ENCODE peak calls at places on chromosomes 5 and 9, in ten cellular contexts. W is prostate gland, C is dorsolateral prefrontal cortex, B is hepatocyte, S is gastrocnemius medialis, Q is ovary, X is neural progenitor cell, U is right lobe of liver, D is spleen, F is Peyer's patch. Y is an unnamed sample. For H3K27me3, the result is how much of the 10 kb centered on the place peaks cover.

GRCh38 chr9:6715755-6716643 is 41.8 kb upstream of the KDM4C start:
- DNase-seq in X (no peak), S (peak), W (peak), D (peak), F (peak), U (peak), B (peak), Q (peak), C (peak), Y (peak)

GRCh38 chr5:144742376-144742775 is 571.7 kb downstream of the KCTD16 start:
- DNase-seq in W (no peak), Q (no peak), C (no peak), S (no peak), F (no peak), D (no peak), X (peak), U (no peak), B (no peak), Y (no peak)

GRCh38 chr9:33718987-33719386 is 76.4 kb upstream of the PRSS3 start:
- DNase-seq in F (no peak), D (no peak), U (no peak), B (no peak), C (no peak), W (no peak), X (no peak), S (peak), Q (no peak), Y (no peak)

GRCh38 chr5:128534729-128535128 is 3.3 kb downstream of the FBN2 start:
- DNase-seq in U (no peak), D (no peak), S (no peak), X (no peak), C (no peak), W (no peak), Q (no peak), F (no peak), B (peak), Y (no peak)

GRCh38 chr9:111559000-111559610 is 34.1 kb downstream of the ZNF483 start:
- DNase-seq in X (no peak), B (peak), W (no peak), C (no peak), D (no peak), F (peak), S (no peak), U (peak), Q (no peak), Y (no peak)

GRCh38 chr5:54681036-54681435 is 163.5 kb downstream of the SNX18 start:
- DNase-seq in Q (no peak), B (no peak), U (no peak), D (no peak), S (no peak), F (no peak), C (no peak), X (no peak), W (no peak), Y (no peak)

GRCh38 chr5:2748841-2749513 is 2.5 kb downstream of the IRX2 start:
- DNase-seq in F (no peak), Q (no peak), W (no peak), S (no peak), C (no peak), B (no peak), D (no peak), X (no peak), U (no peak), Y (no peak)

GRCh38 chr5:122984425-122984824 is 52.1 kb downstream of the PPIC start:
- DNase-seq in Q (no peak), D (no peak), B (no peak), U (no peak), F (no peak), S (no peak), X (no peak), C (no peak), W (no peak), Y (no peak)

GRCh38 chr9:87657190-87657589 is 68.7 kb upstream of the CTSL start:
- DNase-seq in X (no peak), C (no peak), Q (no peak), U (no peak), F (no peak), W (no peak), D (no peak), S (peak), B (no peak), Y (no peak)

GRCh38 chr5:138276402-138277054 is 2.1 kb upstream of the GFRA3 start:
- DNase-seq in B (peak), F (no peak), Q (no peak), S (no peak), X (no peak), D (no peak), U (peak), C (no peak), W (peak), Y (no peak)

GRCh38 chr9:89204811-89205210 is 26.2 kb upstream of the SHC3 start:
- DNase-seq in X (no peak), C (no peak), S (no peak), B (no peak), Q (no peak), U (no peak), F (peak), W (no peak), D (no peak), Y (no peak)

GRCh38 chr9:4375424-4376195 is 75.7 kb upstream of the GLIS3 start:
- DNase-seq in W (peak), B (peak), D (no peak), X (peak), C (no peak), F (no peak), U (no peak), S (no peak), Q (no peak), Y (no peak)

GRCh38 chr5:93141969-93142368 is 439.1 kb downstream of the NR2F1-AS1 start:
- DNase-seq in X (no peak), F (no peak), B (no peak), D (no peak), Q (no peak), S (no peak), U (no peak), W (no peak), C (no peak), Y (no peak)

GRCh38 chr5:180122875-180123274 is 51.3 kb upstream of the RNF130 start:
- DNase-seq in X (no peak), U (no peak), S (no peak), D (no peak), F (no peak), Q (no peak), C (no peak), W (no peak), B (no peak), Y (no peak)

GRCh38 chr5:149317281-149318048 is 27.8 kb upstream of the GRPEL2 start:
- DNase-seq in Q (no peak), D (no peak), W (no peak), C (no peak), U (no peak), X (peak), B (peak), S (no peak), F (peak), Y (no peak)

DNA sequence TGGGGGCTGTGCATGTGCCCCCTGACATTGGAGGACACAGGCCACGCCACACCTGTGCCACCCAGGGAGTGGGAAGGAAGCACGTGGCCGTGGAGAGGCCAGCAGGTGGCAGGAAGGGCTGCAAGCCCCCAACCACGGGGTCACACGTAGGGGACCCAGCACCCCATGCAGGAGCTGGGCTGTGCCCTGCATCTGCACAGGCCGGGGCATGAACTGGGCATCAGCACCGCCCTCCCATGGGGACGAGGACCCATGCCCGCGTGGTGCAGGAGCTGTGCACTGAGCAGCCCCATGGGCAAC is 13.8 kb upstream of the CLPTM1L start:
- DNase-seq in B (no peak), X (no peak), F (no peak), D (peak), Q (no peak), W (no peak), U (no peak), C (no peak), S (no peak), Y (no peak)
- H3K27me3 ChIP-seq in B (under half), X (under half), F (under half), D (under half), Q (under half), W (under half), U (under half), C (under half), S (under half), Y (under half)

GRCh38 chr5:141786700-141787099 is 91.5 kb downstream of the PCDH1 start:
- DNase-seq in W (no peak), X (no peak), B (no peak), C (no peak), D (peak), F (no peak), S (no peak), Q (no peak), U (no peak), Y (no peak)

GRCh38 chr5:141785135-141785534 is 93.1 kb downstream of the PCDH1 start:
- DNase-seq in X (no peak), C (no peak), Q (no peak), B (no peak), S (no peak), F (peak), D (peak), W (no peak), U (no peak), Y (no peak)

GRCh38 chr5:141783599-141784296 is 94.5 kb downstream of the PCDH1 start:
- DNase-seq in D (no peak), U (no peak), F (no peak), W (no peak), X (peak), C (peak), Q (no peak), S (no peak), B (peak), Y (no peak)

GRCh38 chr5:141787376-141787775 is 90.8 kb downstream of the PCDH1 start:
- DNase-seq in C (no peak), W (no peak), X (no peak), Q (no peak), U (no peak), D (no peak), B (no peak), S (no peak), F (no peak), Y (no peak)

DNA sequence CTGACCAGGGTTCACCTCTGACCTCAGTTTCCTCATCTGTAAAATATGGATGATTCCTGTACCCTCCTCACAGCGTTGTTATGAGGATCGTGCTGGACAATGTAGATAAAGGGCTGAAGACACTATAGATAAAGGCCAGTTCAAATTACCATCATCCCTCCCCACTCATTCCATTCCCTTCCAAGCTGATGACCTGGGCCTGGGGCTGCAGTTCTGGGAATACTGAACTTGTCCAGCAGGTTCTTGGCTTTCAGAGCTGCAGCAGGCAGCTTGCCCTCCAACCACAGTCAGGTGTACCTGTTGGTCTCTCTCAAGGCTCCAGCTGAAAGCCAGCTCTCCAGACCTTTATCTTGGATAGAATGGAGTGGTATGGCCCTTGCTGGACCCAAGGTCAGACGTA is 92.5 kb downstream of the PCDH1 start:
- DNase-seq in C (no peak), X (no peak), B (no peak), U (no peak), D (peak), Q (no peak), F (no peak), W (no peak), S (no peak), Y (no peak)
- H3K27me3 ChIP-seq in C (under half), X (under half), B (under half), U (under half), D (under half), Q (under half), F (under half), W (under half), S (under half), Y (under half)

DNA sequence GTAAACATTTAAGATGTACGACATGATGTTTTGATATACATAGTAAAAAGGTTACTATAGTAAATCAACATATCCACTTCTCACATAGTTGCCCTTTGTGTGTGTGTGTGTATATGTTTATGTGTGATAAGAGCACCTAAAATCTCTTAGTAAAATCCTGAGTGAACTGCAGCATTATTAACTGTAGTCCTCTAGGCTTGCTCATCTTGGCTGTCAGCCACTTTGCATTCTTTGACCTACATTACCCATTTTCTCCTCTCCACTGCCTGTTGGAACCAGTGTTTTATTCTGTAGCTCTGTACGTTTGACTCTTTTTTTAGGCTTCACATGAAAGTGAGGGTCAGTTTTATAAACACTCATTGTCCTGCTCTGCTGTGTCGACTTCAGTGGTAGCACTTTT is 24.4 kb downstream of the C5orf22 start:
- DNase-seq in U (no peak), D (no peak), X (no peak), F (no peak), Q (no peak), C (no peak), S (no peak), B (no peak), W (no peak), Y (no peak)
- H3K27me3 ChIP-seq in U (under half), D (under half), X (under half), F (under half), Q (under half), C (under half), S (under half), B (under half), W (under half), Y (under half)

DNA sequence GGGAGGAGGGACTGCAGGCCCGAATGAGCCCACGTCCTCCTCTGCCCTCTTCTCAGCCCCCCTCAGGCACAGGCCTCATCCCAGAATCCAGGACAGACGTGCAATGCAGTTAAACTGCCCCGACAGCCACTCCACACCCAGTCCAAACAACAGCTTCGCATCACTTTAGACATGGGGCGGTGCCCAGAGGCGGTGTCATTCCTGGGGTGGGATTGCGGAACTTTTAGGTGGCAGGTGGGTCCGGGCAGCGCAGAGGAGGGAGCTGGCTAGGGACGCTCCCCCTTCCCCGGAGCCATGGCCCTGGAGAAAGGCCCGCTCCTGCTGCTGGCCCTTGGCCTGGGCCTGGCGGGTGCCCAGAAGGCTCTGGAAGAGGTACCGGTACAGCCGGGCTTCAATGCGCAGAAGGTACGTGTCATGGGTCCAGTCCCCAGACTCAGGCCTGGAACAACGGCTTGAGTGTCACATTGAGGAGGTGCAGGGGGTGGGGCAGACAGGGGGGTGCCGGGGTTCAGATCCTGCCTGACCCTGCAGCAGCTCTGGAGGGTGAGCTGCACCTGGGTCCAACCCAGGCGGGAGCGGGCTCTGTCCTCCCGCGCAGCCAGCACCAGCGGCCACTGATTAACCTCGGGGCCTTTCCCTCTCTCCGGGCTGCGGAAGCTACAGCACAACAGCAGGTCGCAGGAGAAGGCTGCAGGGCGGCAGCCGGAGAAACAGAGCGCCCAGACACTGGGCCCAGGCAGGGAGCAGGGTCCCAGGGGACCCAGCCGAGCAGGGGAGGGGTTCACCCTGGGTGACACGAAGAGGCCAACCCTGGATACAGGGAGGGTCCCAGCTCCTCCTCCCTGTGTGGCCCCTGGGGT is 25.2 kb downstream of the GLT6D1 start:
- DNase-seq in S (no peak), F (no peak), Q (no peak), U (no peak), D (no peak), X (no peak), W (no peak), C (no peak), B (no peak), Y (no peak)
- H3K27me3 ChIP-seq in S (under half), F (under half), Q (under half), U (under half), D (under half), X (under half), W (under half), C (under half), B (under half), Y (under half)

DNA sequence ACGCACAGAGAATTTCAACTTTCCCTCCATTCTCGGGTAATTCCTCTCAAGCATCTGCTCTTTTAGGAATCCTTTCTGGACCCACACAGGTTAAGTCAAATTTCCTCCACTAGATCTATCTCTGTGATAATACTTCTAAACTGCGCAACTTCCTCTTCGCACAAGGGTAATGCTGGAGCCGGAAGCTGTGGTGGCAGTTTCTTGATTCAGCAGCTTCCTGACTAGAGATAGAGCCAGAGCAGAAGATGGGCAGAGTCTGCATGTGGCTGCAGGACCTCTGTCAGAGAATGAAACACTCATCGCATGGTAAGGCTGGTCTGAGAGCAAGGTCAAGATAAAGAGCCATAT is 11.1 kb upstream of the CDC42SE2 start:
- DNase-seq in S (peak), Q (no peak), U (peak), C (peak), X (no peak), B (no peak), W (no peak), D (peak), F (peak), Y (peak)
- H3K27me3 ChIP-seq in S (under half), Q (under half), U (under half), C (under half), X (under half), B (under half), W (under half), D (under half), F (under half), Y (under half)

DNA sequence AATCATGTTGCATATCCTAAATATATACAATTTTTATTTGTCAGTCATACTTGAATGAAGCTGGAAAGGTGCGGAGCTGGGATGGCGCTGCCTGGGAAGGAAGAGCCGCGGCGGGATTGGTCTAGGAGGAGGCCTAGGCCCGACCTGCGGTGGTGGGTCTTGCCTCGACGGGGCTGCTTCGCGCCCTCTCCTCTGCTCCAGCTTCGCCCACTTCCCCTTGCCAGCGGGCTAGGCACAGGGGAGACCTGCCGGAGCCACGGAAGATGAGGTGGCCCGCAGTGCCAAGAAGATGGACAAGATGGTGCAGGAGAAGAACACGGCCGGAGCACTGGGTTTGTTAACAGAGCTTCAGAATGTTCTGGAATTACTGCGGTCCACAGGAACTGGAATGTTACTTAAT is 28.5 kb upstream of the CTSV start:
- DNase-seq in X (no peak), C (no peak), W (no peak), B (no peak), F (no peak), D (no peak), Q (no peak), U (no peak), S (no peak), Y (no peak)
- H3K27me3 ChIP-seq in X (under half), C (under half), W (under half), B (under half), F (under half), D (under half), Q (under half), U (under half), S (under half), Y (under half)

GRCh38 chr5:163563112-163563511 is 57.7 kb downstream of the MAT2B start:
- DNase-seq in C (no peak), B (no peak), S (no peak), D (no peak), Q (no peak), X (no peak), F (no peak), U (no peak), W (no peak), Y (no peak)
- H3K27me3 ChIP-seq in C (under half), B (under half), S (under half), D (under half), Q (under half), X (under half), F (under half), U (under half), W (under half), Y (under half)

DNA sequence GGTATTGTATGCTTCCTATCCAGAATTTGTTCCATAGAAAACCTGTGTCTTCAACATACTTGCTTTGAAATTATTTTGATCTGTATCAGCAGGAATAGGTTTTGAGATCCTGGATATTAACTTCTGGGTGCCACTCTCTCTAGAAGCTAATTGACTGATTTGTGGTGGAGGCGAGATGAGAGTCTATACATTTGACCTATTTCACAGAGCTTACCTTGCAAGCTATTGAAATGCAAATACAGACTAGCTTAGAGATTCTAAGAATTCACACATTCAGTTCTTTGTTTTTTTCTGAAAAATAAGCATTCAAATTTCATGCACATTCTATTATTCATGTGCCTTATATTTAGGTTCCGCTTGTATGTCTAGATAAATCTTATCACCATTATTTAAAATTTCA is 246.3 kb downstream of the MAST4 start:
- DNase-seq in X (no peak), F (no peak), S (no peak), W (no peak), C (no peak), B (no peak), U (no peak), Q (no peak), D (no peak), Y (no peak)
- H3K27me3 ChIP-seq in X (under half), F (under half), S (under half), W (under half), C (under half), B (under half), U (under half), Q (under half), D (under half), Y (under half)